ENCODE peak calls at places on chromosomes 6 and 20, in five cellular contexts. T, U, L, R and D are unnamed samples. For H3K4me1 and H3K36me3, the result is how much of the 10 kb centered on the place peaks cover.

GRCh38 chr6:139017227-139017626 is 11.3 kb upstream of the ABRACL start:
- DNase-seq in L (no peak), R (no peak), T (no peak), U (no peak), D (no peak)

GRCh38 chr6:38162493-38163185 is 343.1 kb downstream of the ZFAND3 start:
- DNase-seq in R (no peak), L (no peak), T (no peak), U (no peak), D (no peak)

GRCh38 chr6:112027942-112028674 is 25.8 kb upstream of the CCN6 start:
- DNase-seq in T (no peak), R (no peak), U (peak), L (no peak), D (no peak)

GRCh38 chr6:84065718-84066290 is 32.2 kb downstream of the MRAP2 start:
- DNase-seq in L (no peak), R (peak), T (no peak), U (no peak), D (no peak)

GRCh38 chr6:164700497-164700896 is 608.9 kb downstream of the C6orf118 start:
- DNase-seq in L (no peak), T (no peak), R (no peak), U (no peak), D (no peak)

GRCh38 chr6:38012573-38012972 is 193.0 kb downstream of the ZFAND3 start:
- DNase-seq in R (peak), T (no peak), U (no peak), L (peak), D (peak)

GRCh38 chr6:99458319-99458718 is 33.2 kb upstream of the PNISR start:
- DNase-seq in T (no peak), U (no peak), L (peak), R (peak), D (no peak)

GRCh38 chr6:138752017-138752416 is 21.6 kb upstream of the CCDC28A start:
- DNase-seq in U (no peak), T (no peak), R (no peak), L (no peak), D (peak)

GRCh38 chr6:105449756-105450390 is 47.0 kb upstream of the PREP start:
- DNase-seq in L (no peak), R (no peak), T (no peak), U (no peak), D (no peak)

GRCh38 chr6:75524322-75524972 is 30.8 kb upstream of the FILIP1 start:
- DNase-seq in U (no peak), L (peak), T (no peak), R (peak), D (peak)

GRCh38 chr6:104418125-104418524 is 441.6 kb downstream of the HACE1 start:
- DNase-seq in U (no peak), L (no peak), R (no peak), T (no peak), D (no peak)

GRCh38 chr6:2823104-2823850 is 18.4 kb downstream of the SERPINB1 start:
- DNase-seq in U (no peak), R (peak), T (no peak), L (peak), D (no peak)

GRCh38 chr20:14142964-14143627 is 147.8 kb downstream of the MACROD2 start:
- DNase-seq in U (no peak), L (peak), R (no peak), T (no peak), D (no peak)

GRCh38 chr6:21597706-21598273 is 4.2 kb downstream of the SOX4 start:
- DNase-seq in L (peak), U (no peak), T (no peak), R (peak), D (peak)

DNA sequence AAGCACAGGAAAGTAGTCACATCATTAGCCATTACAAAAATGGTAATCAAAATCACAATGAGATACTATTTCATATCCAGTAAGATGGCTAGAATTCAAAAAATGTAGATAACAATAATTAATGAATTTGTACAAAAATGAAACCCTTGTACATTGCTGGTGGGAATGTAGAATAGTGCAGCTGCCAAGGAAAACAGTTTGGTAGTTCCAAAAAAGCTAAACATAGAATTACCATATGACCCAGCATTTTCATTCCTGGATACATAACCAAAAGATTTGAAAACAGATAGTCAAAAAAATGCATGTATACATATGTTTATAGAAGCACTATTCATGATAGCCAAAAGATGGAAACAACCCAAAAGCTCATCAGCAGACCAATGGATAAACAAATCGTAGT is 251.1 kb upstream of the RAB32 start:
- DNase-seq in R (no peak), L (peak), T (no peak), U (no peak), D (no peak)
- H3K4me1 ChIP-seq in R (under half), L (under half), T (under half), U (under half), D (under half)

DNA sequence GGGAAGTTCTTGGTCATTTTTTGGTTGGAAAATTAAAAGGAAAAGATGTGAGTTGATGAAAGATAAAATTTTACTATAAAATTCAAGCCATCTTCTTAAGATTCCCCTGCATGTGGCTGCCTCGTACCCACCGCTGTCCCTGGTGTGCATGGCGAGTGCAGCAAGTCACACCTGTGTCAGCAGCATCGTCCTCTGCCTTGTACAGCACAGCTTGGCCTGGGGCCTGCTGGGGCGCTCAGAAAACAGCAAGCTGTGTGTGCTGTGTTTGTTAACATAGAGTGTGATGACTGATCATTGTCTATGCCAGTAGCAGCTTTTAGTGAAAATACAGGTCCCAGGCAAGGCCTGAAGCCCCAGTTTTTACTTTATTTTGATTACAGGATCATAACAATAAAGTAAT is 56.7 kb downstream of the FAM120B start:
- DNase-seq in L (no peak), U (no peak), T (no peak), R (no peak), D (no peak)
- H3K36me3 ChIP-seq in L (under half), U (under half), T (under half), R (under half), D (under half)

GRCh38 chr6:157380779-157381561 is at the start of gene ZDHHC14:
- DNase-seq in U (peak), R (peak), L (peak), T (peak), D (peak)
- H3K4me3 ChIP-seq in U (peak), R (peak), L (peak), T (peak), D (peak)

DNA sequence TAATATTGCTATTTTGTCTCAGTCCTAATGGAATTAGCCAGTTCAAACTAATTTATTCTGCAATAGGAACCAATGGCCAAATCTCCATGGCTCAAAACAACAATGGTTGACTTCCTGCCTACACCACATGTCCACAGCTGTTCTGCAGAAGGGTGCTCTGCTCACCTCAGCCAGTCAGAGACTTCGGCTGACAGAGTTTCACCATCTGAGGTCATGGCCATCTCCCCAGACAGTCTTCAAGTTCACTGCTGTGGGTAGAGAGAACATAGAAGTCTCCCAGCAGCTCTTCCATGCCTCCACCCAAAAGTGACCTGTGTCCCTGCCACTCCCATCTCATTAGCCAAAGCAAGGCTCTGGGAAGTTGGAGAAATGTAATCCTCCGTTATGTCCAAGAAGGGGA is 65.1 kb upstream of the FOXC1 start:
- DNase-seq in U (no peak), R (no peak), L (no peak), T (no peak), D (no peak)
- H3K4me1 ChIP-seq in U (under half), R (under half), L (under half), T (under half), D (under half)

GRCh38 chr20:49634116-49634515 is 66.2 kb upstream of the PTGIS start:
- DNase-seq in L (no peak), T (no peak), U (no peak), R (no peak), D (no peak)

GRCh38 chr20:49635171-49635570 is 67.2 kb upstream of the PTGIS start:
- DNase-seq in L (peak), T (peak), U (no peak), R (no peak), D (no peak)

GRCh38 chr20:49631856-49632418 is 64.0 kb upstream of the PTGIS start:
- DNase-seq in U (no peak), R (no peak), L (no peak), T (no peak), D (no peak)

GRCh38 chr20:49633023-49633422 is 65.1 kb upstream of the PTGIS start:
- DNase-seq in U (no peak), R (no peak), L (no peak), T (no peak), D (no peak)

GRCh38 chr20:49633643-49634042 is 65.7 kb upstream of the PTGIS start:
- DNase-seq in L (no peak), R (no peak), U (no peak), T (no peak), D (no peak)
- H3K36me3 ChIP-seq in L (under half), R (under half), U (under half), T (under half), D (under half)

DNA sequence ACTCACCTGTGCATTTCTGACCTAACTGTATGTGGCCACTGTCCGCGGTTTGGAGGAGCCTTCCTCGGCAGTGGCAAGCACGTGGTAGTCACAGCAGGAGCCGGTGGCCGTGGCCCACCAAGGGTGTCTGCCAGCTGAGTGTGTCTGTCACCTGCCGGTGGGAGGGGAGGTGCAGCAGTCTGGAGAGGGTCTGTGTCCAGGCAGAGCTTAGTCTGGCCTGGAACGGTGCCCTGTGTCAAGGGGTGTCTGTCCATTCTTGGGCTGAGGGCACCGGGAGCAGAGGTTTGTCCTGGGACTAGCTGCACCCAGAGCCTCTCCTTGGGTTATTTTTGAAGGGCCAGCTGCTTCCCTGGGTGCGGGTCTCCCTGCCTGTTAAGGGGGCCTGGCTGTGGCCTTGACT is 5.0 kb downstream of the RBM38 start:
- DNase-seq in T (no peak), L (no peak), R (no peak), U (no peak), D (no peak)
- H3K4me3 ChIP-seq in T (no peak), L (no peak), R (no peak), U (no peak), D (no peak)

DNA sequence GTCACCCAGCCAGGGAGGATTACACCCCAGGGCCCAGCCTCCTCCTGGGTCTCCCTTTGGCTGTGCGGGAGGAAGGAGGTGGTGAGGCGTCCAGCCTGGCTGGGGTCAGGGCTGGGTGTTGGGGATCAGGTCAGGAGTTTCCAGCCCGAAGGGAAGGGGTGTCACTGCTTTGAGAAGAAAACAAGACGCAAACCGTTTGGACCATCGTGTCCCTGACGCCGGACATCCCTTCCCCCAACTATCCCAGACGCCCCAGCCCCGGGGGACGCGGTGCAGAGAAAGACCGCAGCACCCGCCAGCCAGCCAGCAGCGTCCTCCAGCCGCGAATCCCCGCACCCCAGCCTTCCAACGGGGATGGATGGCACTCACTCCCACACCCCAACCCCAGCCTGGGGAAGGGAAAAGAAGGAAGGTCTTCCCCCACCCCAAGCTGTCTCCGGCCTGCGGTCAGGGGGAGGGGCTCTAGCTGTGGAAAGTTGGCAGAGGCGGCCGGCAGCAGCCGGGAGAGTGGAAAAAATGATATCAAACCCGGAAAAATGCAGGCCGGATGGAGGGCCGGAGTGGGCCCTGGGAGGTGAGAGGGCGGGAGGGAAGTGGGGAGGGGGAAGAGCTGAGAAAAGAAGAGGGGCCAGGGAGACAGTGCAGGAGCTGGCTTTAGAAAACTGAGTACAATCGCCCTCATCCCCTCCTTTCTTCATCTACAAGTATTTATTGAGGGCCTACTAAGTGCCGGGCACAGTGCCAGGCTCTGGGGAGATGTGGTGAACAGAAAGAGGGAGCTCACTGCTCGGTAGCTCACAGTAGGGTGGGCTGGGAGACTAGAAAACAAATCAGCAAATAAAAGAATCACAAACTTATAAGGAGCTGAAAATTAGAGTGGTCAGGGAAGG is 10.6 kb downstream of the REM1 start:
- DNase-seq in R (no peak), U (no peak), T (peak), L (peak), D (no peak)
- H3K4me1 ChIP-seq in R (under half), U (under half), T (under half), L (under half), D (under half)

GRCh38 chr20:62011938-62012534 is 53.6 kb downstream of the TAF4 start:
- DNase-seq in L (no peak), R (no peak), U (no peak), T (no peak), D (no peak)
- H3K36me3 ChIP-seq in L (under half), R (under half), U (under half), T (under half), D (under half)